ENCODE peak calls at places on chromosomes 2 and 18, in nine cellular contexts. V is NCI-H1694 treated with DMSO at 0.1 percent for 48 hours; Y is NCI-H69; M is central memory CD4-positive, alpha-beta T cell; F is amygdala; Z is A172; E is HFFc6; J is AG20443; S is SW480. B is an unnamed sample.

GRCh38 chr2:200728630-200729029 is 83.1 kb upstream of the BZW1 start:
- DNase-seq in V (no peak), Y (peak; percentile 10), M (no peak), F (no peak), Z (no peak), E (no peak), J (no peak), S (peak; percentile 19), B (no peak)

GRCh38 chr18:79924814-79925655 is 26.4 kb downstream of the SLC66A2 start:
- DNase-seq in V (peak; percentile 73), Y (peak; percentile 38), M (no peak), F (peak; percentile 69), Z (no peak), E (no peak), J (no peak), S (no peak), B (peak; percentile 50)

GRCh38 chr2:217248312-217248935 is 388.6 kb upstream of the TNP1 start:
- DNase-seq in V (peak; percentile 89), Y (peak; percentile 41), M (no peak), F (peak; percentile 80), Z (no peak), E (no peak), J (no peak), S (no peak), B (peak; percentile 63)

GRCh38 chr2:232809349-232810124 is 33.2 kb upstream of the KCNJ13 start:
- DNase-seq in V (no peak), Y (no peak), M (no peak), F (no peak), Z (no peak), E (no peak), J (no peak), S (no peak), B (no peak)

GRCh38 chr2:181007086-181007837 is 26.9 kb downstream of the UBE2E3 start:
- DNase-seq in V (no peak), Y (no peak), M (no peak), F (no peak), Z (no peak), E (no peak), J (no peak), S (no peak), B (no peak)

GRCh38 chr2:148885988-148886387 is 11.0 kb downstream of the KIF5C start:
- DNase-seq in V (no peak), Y (no peak), M (no peak), F (no peak), Z (no peak), E (no peak), J (no peak), S (no peak), B (no peak)

GRCh38 chr2:28326873-28327495 is 65.7 kb upstream of the FOSL2 start:
- DNase-seq in V (no peak), Y (peak; percentile 3), M (no peak), F (peak; percentile 35), Z (no peak), E (no peak), J (no peak), S (no peak), B (no peak)

GRCh38 chr18:6055711-6056110 is 160.4 kb upstream of the TMEM200C start:
- DNase-seq in V (no peak), Y (no peak), M (no peak), F (no peak), Z (peak; percentile 57), E (peak; percentile 40), J (peak; percentile 42), S (no peak), B (peak; percentile 23)

GRCh38 chr2:49369650-49370049 is 215.3 kb upstream of the FSHR start:
- DNase-seq in V (no peak), Y (no peak), M (no peak), F (no peak), Z (no peak), E (no peak), J (no peak), S (no peak), B (no peak)

GRCh38 chr2:48529189-48529588 is 765 bp upstream of the STON1 start:
- DNase-seq in V (no peak), Y (peak; percentile 65), M (no peak), F (no peak), Z (no peak), E (no peak), J (no peak), S (no peak), B (peak; percentile 30)

GRCh38 chr2:175815537-175815936 is 186.5 kb downstream of the LNPK start:
- DNase-seq in V (no peak), Y (no peak), M (no peak), F (no peak), Z (no peak), E (peak; percentile 60), J (peak; percentile 68), S (no peak), B (no peak)

GRCh38 chr2:71831208-71831577 is 316.5 kb downstream of the CYP26B1 start:
- DNase-seq in V (no peak), Y (no peak), M (no peak), F (no peak), Z (peak; percentile 87), E (peak; percentile 93), J (peak; percentile 93), S (no peak), B (no peak)

GRCh38 chr2:2757764-2758163 is 426.7 kb upstream of the MYT1L start:
- DNase-seq in V (no peak), Y (no peak), M (no peak), F (no peak), Z (no peak), E (no peak), J (no peak), S (no peak), B (no peak)

GRCh38 chr18:13374468-13375301 is 156.1 kb downstream of the LDLRAD4 start:
- DNase-seq in V (peak; percentile 5), Y (peak; percentile 59), M (no peak), F (peak; percentile 63), Z (no peak), E (no peak), J (no peak), S (no peak), B (peak; percentile 66)

GRCh38 chr2:101546376-101547058 is 71.6 kb upstream of the RFX8 start:
- DNase-seq in V (no peak), Y (no peak), M (no peak), F (no peak), Z (peak; percentile 25), E (peak; percentile 17), J (peak; percentile 40), S (peak; percentile 42), B (no peak)

GRCh38 chr2:98469862-98470544 is 25.3 kb downstream of the INPP4A start:
- DNase-seq in V (no peak), Y (no peak), M (no peak), F (no peak), Z (no peak), E (no peak), J (no peak), S (no peak), B (no peak)

GRCh38 chr2:71552356-71552755 is 99.0 kb downstream of the DYSF start:
- DNase-seq in V (no peak), Y (no peak), M (no peak), F (no peak), Z (no peak), E (no peak), J (no peak), S (no peak), B (no peak)

GRCh38 chr2:213317929-213318328 is 33.7 kb downstream of the SPAG16 start:
- DNase-seq in V (no peak), Y (no peak), M (no peak), F (no peak), Z (peak; percentile 57), E (peak; percentile 50), J (no peak), S (no peak), B (no peak)

GRCh38 chr2:175418224-175418843 is 236.8 kb upstream of the ATP5MC3 start:
- DNase-seq in V (no peak), Y (peak; percentile 3), M (no peak), F (no peak), Z (no peak), E (no peak), J (no peak), S (no peak), B (no peak)

GRCh38 chr2:237864940-237865622 is 5.7 kb downstream of the RAMP1 start:
- DNase-seq in V (no peak), Y (peak; percentile 11), M (no peak), F (no peak), Z (peak; percentile 88), E (no peak), J (peak; percentile 35), S (no peak), B (no peak)

GRCh38 chr2:10518470-10519060 is 70.4 kb upstream of the ODC1 start:
- DNase-seq in V (no peak), Y (no peak), M (no peak), F (no peak), Z (no peak), E (no peak), J (no peak), S (no peak), B (no peak)

GRCh38 chr2:217731805-217732204 is 271.0 kb downstream of the TNS1 start:
- DNase-seq in V (no peak), Y (no peak), M (no peak), F (no peak), Z (peak; percentile 13), E (no peak), J (peak; percentile 60), S (no peak), B (no peak)

GRCh38 chr2:231370749-231371429 is 24.6 kb upstream of the B3GNT7 start:
- DNase-seq in V (no peak), Y (no peak), M (no peak), F (no peak), Z (no peak), E (no peak), J (no peak), S (no peak), B (no peak)

GRCh38 chr18:9135912-9136314 is 668 bp upstream of the ANKRD12 start:
- DNase-seq in V (no peak), Y (peak; percentile 99), M (no peak), F (no peak), Z (no peak), E (peak; percentile 4), J (no peak), S (peak; percentile 77), B (no peak)

GRCh38 chr2:137202310-137202709 is 437.0 kb downstream of the THSD7B start:
- DNase-seq in V (no peak), Y (no peak), M (no peak), F (no peak), Z (no peak), E (no peak), J (no peak), S (no peak), B (no peak)

GRCh38 chr2:43139996-43140621 is 86.3 kb downstream of the ZFP36L2 start:
- DNase-seq in V (no peak), Y (no peak), M (peak; percentile 58), F (no peak), Z (no peak), E (peak; percentile 31), J (no peak), S (no peak), B (no peak)

GRCh38 chr2:16012626-16013501 is 72.5 kb downstream of the MYCN start:
- DNase-seq in V (peak; percentile 49), Y (peak; percentile 100), M (no peak), F (peak; percentile 40), Z (no peak), E (no peak), J (no peak), S (peak; percentile 47), B (peak; percentile 86)

GRCh38 chr2:190819835-190820234 is 60.8 kb upstream of the GLS start:
- DNase-seq in V (no peak), Y (no peak), M (no peak), F (no peak), Z (peak; percentile 51), E (peak; percentile 77), J (peak; percentile 81), S (no peak), B (no peak)

GRCh38 chr2:227511239-227511930 is 39.4 kb downstream of the AGFG1 start:
- DNase-seq in V (no peak), Y (no peak), M (no peak), F (no peak), Z (no peak), E (no peak), J (no peak), S (no peak), B (no peak)

GRCh38 chr2:182593394-182593707 is 122.7 kb upstream of the DNAJC10 start:
- DNase-seq in V (no peak), Y (peak; percentile 53), M (no peak), F (no peak), Z (peak; percentile 78), E (peak; percentile 61), J (peak; percentile 42), S (peak; percentile 19), B (no peak)

GRCh38 chr18:62963522-62963921 is 248.2 kb downstream of the PHLPP1 start:
- DNase-seq in V (no peak), Y (no peak), M (no peak), F (no peak), Z (no peak), E (no peak), J (no peak), S (no peak), B (no peak)